ENCODE peak calls at places on chromosome 3, in ten cellular contexts. X is neural progenitor cell, E is islet precursor cell, P is H9, Q is cardiac septum, Y is colonic mucosa, W is A172, N is adrenal gland, K is lower leg skin, C is GM04504. Z is an unnamed sample.

GRCh38 chr3:94365006-94365405 is 302.1 kb downstream of the NSUN3 start:
- DNase-seq in X (no peak), E (no peak), P (no peak), Q (no peak), Y (no peak), W (no peak), N (no peak), K (no peak), C (no peak), Z (no peak)

GRCh38 chr3:195003006-195003892 is 267.7 kb downstream of the XXYLT1 start:
- DNase-seq in X (no peak), E (peak), P (no peak), Q (peak), Y (peak), W (no peak), N (peak), K (peak), C (no peak), Z (no peak)

GRCh38 chr3:117477214-117477755 is 767.7 kb downstream of the TUSC7 start:
- DNase-seq in X (no peak), E (no peak), P (no peak), Q (no peak), Y (no peak), W (no peak), N (no peak), K (no peak), C (no peak), Z (no peak)

GRCh38 chr3:111538687-111539086 is 3.3 kb upstream of the CD96 start:
- DNase-seq in X (no peak), E (no peak), P (no peak), Q (no peak), Y (no peak), W (peak), N (no peak), K (no peak), C (no peak), Z (no peak)

GRCh38 chr3:5304188-5304587 is 116.7 kb downstream of the EDEM1 start:
- DNase-seq in X (no peak), E (no peak), P (no peak), Q (no peak), Y (no peak), W (no peak), N (no peak), K (no peak), C (no peak), Z (no peak)

GRCh38 chr3:38136272-38136806 is 588 bp downstream of the ACAA1 start:
- DNase-seq in X (no peak), E (peak), P (no peak), Q (no peak), Y (peak), W (no peak), N (peak), K (no peak), C (no peak), Z (no peak)

GRCh38 chr3:177427096-177427495 is 229.8 kb upstream of the TBL1XR1 start:
- DNase-seq in X (no peak), E (no peak), P (no peak), Q (no peak), Y (no peak), W (no peak), N (no peak), K (no peak), C (no peak), Z (no peak)

GRCh38 chr3:112773864-112774263 is 72.8 kb downstream of the CD200R1L start:
- DNase-seq in X (no peak), E (no peak), P (no peak), Q (no peak), Y (no peak), W (peak), N (no peak), K (no peak), C (no peak), Z (peak)

GRCh38 chr3:120682095-120682681 is at the start of gene HGD:
- DNase-seq in X (no peak), E (no peak), P (no peak), Q (no peak), Y (peak), W (no peak), N (no peak), K (no peak), C (no peak), Z (peak)

GRCh38 chr3:31873254-31873653 is 107.8 kb downstream of the OSBPL10 start:
- DNase-seq in X (no peak), E (no peak), P (no peak), Q (no peak), Y (no peak), W (no peak), N (no peak), K (no peak), C (no peak), Z (no peak)

GRCh38 chr3:151171145-151171544 is 31.9 kb downstream of the GPR171 start:
- DNase-seq in X (no peak), E (no peak), P (no peak), Q (no peak), Y (peak), W (peak), N (no peak), K (no peak), C (no peak), Z (no peak)

GRCh38 chr3:56025316-56025715 is 443.0 kb downstream of the ERC2 start:
- DNase-seq in X (no peak), E (no peak), P (no peak), Q (no peak), Y (no peak), W (no peak), N (no peak), K (no peak), C (no peak), Z (no peak)

GRCh38 chr3:48915296-48915695 is 3.3 kb upstream of the ARIH2 start:
- DNase-seq in X (no peak), E (no peak), P (no peak), Q (peak), Y (no peak), W (no peak), N (no peak), K (peak), C (no peak), Z (no peak)

GRCh38 chr3:56826831-56827722 is 25.3 kb upstream of the ARHGEF3 start:
- DNase-seq in X (no peak), E (no peak), P (no peak), Q (no peak), Y (no peak), W (no peak), N (no peak), K (no peak), C (no peak), Z (no peak)

GRCh38 chr3:172524611-172525010 is 1.4 kb upstream of the TNFSF10 start:
- DNase-seq in X (no peak), E (no peak), P (no peak), Q (no peak), Y (no peak), W (no peak), N (no peak), K (no peak), C (no peak), Z (no peak)

GRCh38 chr3:130516645-130517512 is at the start of gene COL6A6:
- DNase-seq in X (peak), E (peak), P (peak), Q (no peak), Y (no peak), W (no peak), N (no peak), K (no peak), C (no peak), Z (no peak)

GRCh38 chr3:139302084-139302800 is 41.6 kb upstream of the MRPS22 start:
- DNase-seq in X (no peak), E (peak), P (no peak), Q (peak), Y (no peak), W (peak), N (peak), K (peak), C (peak), Z (peak)

GRCh38 chr3:28856796-28857195 is 424.1 kb upstream of the RBMS3 start:
- DNase-seq in X (no peak), E (no peak), P (no peak), Q (no peak), Y (no peak), W (no peak), N (no peak), K (no peak), C (no peak), Z (no peak)

Z was measured in Caki2.